ENCODE peak calls at places on chromosomes 2 and 18, in four cellular contexts. I is K562, U is H1, G is GM12878. Z is an unnamed sample.

GRCh38 chr2:158724803-158725271 is 70.3 kb upstream of the DAPL1 start:
- DNase-seq in G (no peak), U (no peak), I (no peak), Z (no peak)

GRCh38 chr2:101832114-101832513 is 134.6 kb downstream of the MAP4K4 start:
- DNase-seq in I (no peak), U (no peak), G (no peak), Z (no peak)

GRCh38 chr2:28274911-28275685 is 117.6 kb upstream of the FOSL2 start:
- DNase-seq in U (no peak), I (peak; percentile 18), G (no peak), Z (peak; percentile 79)

GRCh38 chr2:231207734-231208133 is 9.3 kb downstream of the ARMC9 start:
- DNase-seq in I (no peak), G (no peak), U (no peak), Z (no peak)

GRCh38 chr2:199404841-199405240 is 52.9 kb downstream of the SATB2 start:
- DNase-seq in I (no peak), G (no peak), U (no peak), Z (no peak)

GRCh38 chr2:112979731-112980130 is 1.9 kb downstream of the IL36G start:
- DNase-seq in G (no peak), I (no peak), U (no peak), Z (no peak)

GRCh38 chr2:241035818-241036396 is 37.5 kb downstream of the SNED1 start:
- DNase-seq in I (no peak), U (no peak), G (no peak), Z (no peak)

GRCh38 chr2:80303825-80304521 is 579 bp downstream of the LRRTM1 start:
- DNase-seq in G (no peak), I (peak; percentile 11), U (peak; percentile 70), Z (no peak)

GRCh38 chr2:180979086-180979934 is 1.1 kb upstream of the UBE2E3 start:
- DNase-seq in G (no peak), I (peak; percentile 21), U (no peak), Z (no peak)

GRCh38 chr2:25088817-25089485 is 47.1 kb downstream of the EFR3B start:
- DNase-seq in G (no peak), I (no peak), U (no peak), Z (no peak)

GRCh38 chr2:27138111-27138510 is 1.1 kb downstream of the PRR30 start:
- DNase-seq in G (no peak), I (no peak), U (no peak), Z (no peak)

GRCh38 chr2:239936838-239937581 is 88.1 kb downstream of the NDUFA10 start:
- DNase-seq in U (no peak), I (no peak), G (no peak), Z (no peak)

GRCh38 chr2:196131384-196131861 is 40.0 kb downstream of the STK17B start:
- DNase-seq in G (peak; percentile 47), I (peak; percentile 50), U (peak; percentile 82), Z (peak; percentile 66)

GRCh38 chr2:181876614-181877063 is 14.9 kb upstream of the ITPRID2 start:
- DNase-seq in G (no peak), I (no peak), U (no peak), Z (peak; percentile 99)

GRCh38 chr2:239061824-239062560 is 214.1 kb downstream of the TWIST2 start:
- DNase-seq in U (no peak), I (no peak), G (no peak), Z (no peak)

GRCh38 chr18:75208055-75208835 is 694 bp downstream of the PTGR3 start:
- DNase-seq in I (peak; percentile 22), G (no peak), U (peak; percentile 62), Z (no peak)

GRCh38 chr2:176763871-176764404 is 448.7 kb upstream of the HNRNPA3 start:
- DNase-seq in I (no peak), U (peak; percentile 60), G (peak; percentile 16), Z (no peak)

GRCh38 chr2:2012505-2012904 is 268.2 kb upstream of the PXDN start:
- DNase-seq in U (no peak), G (no peak), I (no peak), Z (no peak)

GRCh38 chr2:222944971-222945740 is 84.3 kb downstream of the ACSL3 start:
- DNase-seq in U (no peak), G (no peak), I (no peak), Z (no peak)

GRCh38 chr2:223941579-223942277 is 3.4 kb downstream of the WDFY1 start:
- DNase-seq in I (no peak), U (no peak), G (peak; percentile 73), Z (no peak)

GRCh38 chr18:40708726-40709125 is 1246.3 kb upstream of the PIK3C3 start:
- DNase-seq in G (no peak), U (no peak), I (no peak), Z (no peak)

GRCh38 chr2:2742745-2743144 is 411.7 kb upstream of the MYT1L start:
- DNase-seq in G (no peak), U (no peak), I (no peak), Z (no peak)

GRCh38 chr18:69705987-69706386 is 241.7 kb downstream of the CD226 start:
- DNase-seq in U (no peak), G (no peak), I (no peak), Z (no peak)

GRCh38 chr2:26346454-26347053 is at the start of gene ADGRF3:
- DNase-seq in U (peak; percentile 59), I (peak; percentile 32), G (peak; percentile 19), Z (no peak)

GRCh38 chr2:130826419-130826818 is 10.3 kb upstream of the ARHGEF4 start:
- DNase-seq in I (no peak), G (no peak), U (peak; percentile 40), Z (no peak)

GRCh38 chr2:130829020-130829419 is 7.7 kb upstream of the ARHGEF4 start:
- DNase-seq in G (no peak), I (no peak), U (no peak), Z (peak; percentile 43)

GRCh38 chr2:130826821-130827501 is 9.8 kb upstream of the ARHGEF4 start:
- DNase-seq in G (no peak), U (peak; percentile 41), I (no peak), Z (no peak)

GRCh38 chr2:130828461-130828860 is 8.3 kb upstream of the ARHGEF4 start:
- DNase-seq in G (no peak), U (no peak), I (no peak), Z (no peak)

DNA sequence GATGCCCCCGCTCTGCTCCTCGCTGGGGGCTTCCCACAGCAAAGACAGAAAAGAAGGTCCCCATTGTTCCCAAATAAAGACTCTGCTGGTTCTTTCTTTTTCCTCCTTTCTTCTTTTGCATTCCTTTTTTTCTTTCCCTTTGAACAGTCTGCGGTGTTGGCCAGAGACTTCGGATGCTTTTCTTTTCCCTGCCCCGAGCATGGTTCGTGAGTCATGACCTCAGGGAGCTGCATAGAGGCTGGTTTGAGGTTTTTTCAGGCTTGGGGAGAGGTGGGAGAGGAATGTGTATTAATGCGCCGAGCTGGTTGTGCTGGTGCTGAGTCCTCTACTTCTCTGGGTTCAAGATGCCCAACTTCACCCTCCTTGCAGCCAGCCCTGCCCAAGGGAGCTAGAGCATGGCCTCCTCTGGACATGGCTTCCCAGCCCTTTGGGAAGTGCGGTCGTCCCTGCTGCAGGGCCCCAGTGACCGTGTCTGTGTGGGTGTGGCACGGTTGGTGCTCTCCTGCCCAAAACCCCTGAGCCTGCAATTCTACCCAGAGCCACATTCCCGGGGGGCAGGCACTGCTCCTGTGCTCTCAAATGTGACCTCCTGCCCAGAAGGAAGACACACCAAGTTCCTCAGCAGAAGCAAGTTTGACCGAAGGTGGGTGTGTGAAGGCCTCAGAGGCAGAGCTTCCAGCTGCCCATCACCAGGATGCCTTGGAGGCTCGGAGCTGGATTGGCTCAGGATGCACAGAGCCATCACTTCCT is 9.0 kb upstream of the ARHGEF4 start:
- DNase-seq in I (no peak), G (no peak), U (no peak), Z (no peak)
- TF ChIP-seq CEBPB in I (no peak), G (no peak), U (no peak), Z (no peak)

DNA sequence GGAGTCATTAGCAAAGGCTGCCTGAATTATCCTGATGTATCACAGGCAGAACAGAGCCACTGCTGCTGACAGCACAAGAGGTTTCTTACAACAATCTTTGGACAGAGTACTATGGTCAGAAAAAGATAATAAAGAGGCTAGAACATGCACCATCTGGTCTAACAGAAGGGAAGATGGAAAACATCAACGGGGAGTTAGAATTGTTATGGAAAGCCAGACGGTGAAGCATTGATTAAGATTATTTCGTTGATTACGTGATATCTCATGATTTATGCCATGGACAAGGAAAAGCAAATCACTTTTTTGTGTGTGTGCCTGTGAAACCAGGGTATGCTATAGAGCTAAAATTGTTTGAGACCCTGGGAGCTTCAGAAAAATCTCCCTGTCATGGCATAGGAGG is 409.4 kb upstream of the ETAA1 start:
- DNase-seq in I (no peak), G (no peak), U (no peak), Z (no peak)
- TF ChIP-seq EGR1 in I (no peak), G (no peak), U (no peak), Z (no peak)

DNA sequence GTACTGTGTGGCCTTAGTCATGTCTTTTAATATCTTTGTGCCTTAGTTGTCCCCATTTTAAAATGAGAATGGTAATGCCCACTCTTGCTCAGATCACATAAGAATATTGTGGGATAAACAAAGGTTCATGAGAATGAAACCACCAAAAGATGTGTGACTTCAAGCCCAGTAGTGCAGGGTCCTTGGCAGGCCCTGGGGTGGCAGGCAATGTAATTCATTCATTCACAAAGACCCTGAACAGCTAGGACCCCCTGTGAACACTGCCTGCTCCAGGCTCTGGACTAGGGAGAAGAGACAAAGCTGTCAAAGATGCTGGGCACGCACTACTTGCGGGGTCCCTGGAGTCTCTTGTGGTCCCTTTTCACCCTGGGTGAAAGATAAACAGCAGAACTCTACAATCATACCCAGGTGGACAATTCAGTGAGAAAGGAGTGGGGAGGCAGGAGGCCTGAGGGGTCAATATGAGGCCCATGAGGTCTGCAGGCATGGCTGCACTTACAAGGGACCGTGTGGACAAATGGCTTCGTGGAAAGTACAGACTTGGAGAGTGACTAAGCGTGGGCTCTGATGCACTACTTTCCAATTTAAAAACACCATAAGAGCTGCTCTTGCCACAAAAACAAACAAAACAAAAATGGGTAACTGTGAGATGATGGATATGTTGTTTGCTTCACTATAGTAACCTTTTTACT is 136.1 kb downstream of the SMAD7 start:
- DNase-seq in G (no peak), U (peak; percentile 20), I (no peak), Z (no peak)
- TF ChIP-seq CEBPB in G (no peak), U (no peak), I (no peak), Z (no peak)

GRCh38 chr2:129727286-129727685 is 252.2 kb upstream of the RAB6C start:
- DNase-seq in U (no peak), I (no peak), G (no peak), Z (no peak)

GRCh38 chr2:129728251-129728972 is 251.1 kb upstream of the RAB6C start:
- DNase-seq in I (no peak), G (no peak), U (no peak), Z (no peak)

GRCh38 chr2:129723277-129724020 is 256.0 kb upstream of the RAB6C start:
- DNase-seq in U (no peak), G (no peak), I (no peak), Z (no peak)

GRCh38 chr2:129724021-129724757 is 255.3 kb upstream of the RAB6C start:
- DNase-seq in G (no peak), I (no peak), U (no peak), Z (no peak)

GRCh38 chr2:129726271-129726670 is 253.2 kb upstream of the RAB6C start:
- DNase-seq in G (no peak), U (no peak), I (no peak), Z (no peak)
- TF ChIP-seq EGR1 in G (no peak), U (no peak), I (no peak), Z (no peak)

GRCh38 chr2:169069341-169069740 is at the start of gene DHRS9:
- DNase-seq in I (no peak), G (no peak), U (no peak), Z (peak; percentile 79)
- TF ChIP-seq CEBPB in I (peak; percentile 54), G (no peak), U (no peak), Z (peak; percentile 94)

GRCh38 chr2:85662899-85663683 is 4.9 kb downstream of the SFTPB start:
- DNase-seq in G (no peak), I (peak; percentile 71), U (no peak), Z (peak; percentile 35)
- TF ChIP-seq EGR1 in G (no peak), I (peak; percentile 74), U (no peak), Z (no peak)

Z was measured in HCT116.